ENCODE peak calls at places on chromosomes 7 and 10, in seven cellular contexts. One of them, this sample, is unnamed.

GRCh38 chr10:19098803-19099202 is 50.2 kb downstream of the MALRD1 start:
- DNase-seq in NCI-H748 treated with DMSO at 0.1 percent for 48 hours: no peak
- DNase-seq in cardiac septum: no peak
- DNase-seq in stimulated activated CD4-positive, alpha-beta T cell treated with anti-CD3 and anti-CD28 coated beads, TNF-alpha, amount 100 ng/mL, for 24 hours: no peak
- DNase-seq in kidney tubule cell: no peak
- DNase-seq in NCI-H524 treated with DMSO at 0.1 percent for 48 hours: no peak
- DNase-seq in GM10248: no peak
- DNase-seq in this sample: no peak

GRCh38 chr10:21493841-21494220 is 31.7 kb downstream of the SKIDA1 start:
- DNase-seq in GM10248: no peak
- DNase-seq in kidney tubule cell: no peak
- DNase-seq in NCI-H524 treated with DMSO at 0.1 percent for 48 hours: no peak
- DNase-seq in cardiac septum: no peak
- DNase-seq in stimulated activated CD4-positive, alpha-beta T cell treated with anti-CD3 and anti-CD28 coated beads, TNF-alpha, amount 100 ng/mL, for 24 hours: no peak
- DNase-seq in NCI-H748 treated with DMSO at 0.1 percent for 48 hours: no peak
- DNase-seq in this sample: no peak

GRCh38 chr10:97083228-97083860 is 102.4 kb downstream of the SLIT1 start:
- DNase-seq in cardiac septum: no peak
- DNase-seq in NCI-H524 treated with DMSO at 0.1 percent for 48 hours: no peak
- DNase-seq in NCI-H748 treated with DMSO at 0.1 percent for 48 hours: no peak
- DNase-seq in GM10248: no peak
- DNase-seq in kidney tubule cell: no peak
- DNase-seq in stimulated activated CD4-positive, alpha-beta T cell treated with anti-CD3 and anti-CD28 coated beads, TNF-alpha, amount 100 ng/mL, for 24 hours: no peak
- DNase-seq in this sample: no peak

GRCh38 chr7:76220185-76221057 is 18.7 kb downstream of the SRRM3 start:
- DNase-seq in NCI-H748 treated with DMSO at 0.1 percent for 48 hours: no peak
- DNase-seq in GM10248: no peak
- DNase-seq in kidney tubule cell: peak; percentile 99
- DNase-seq in stimulated activated CD4-positive, alpha-beta T cell treated with anti-CD3 and anti-CD28 coated beads, TNF-alpha, amount 100 ng/mL, for 24 hours: no peak
- DNase-seq in cardiac septum: no peak
- DNase-seq in NCI-H524 treated with DMSO at 0.1 percent for 48 hours: no peak
- DNase-seq in this sample: peak; percentile 52

GRCh38 chr7:22387583-22387982 is 30.6 kb upstream of the RAPGEF5 start:
- DNase-seq in NCI-H748 treated with DMSO at 0.1 percent for 48 hours: no peak
- DNase-seq in kidney tubule cell: peak; percentile 10
- DNase-seq in cardiac septum: no peak
- DNase-seq in NCI-H524 treated with DMSO at 0.1 percent for 48 hours: no peak
- DNase-seq in stimulated activated CD4-positive, alpha-beta T cell treated with anti-CD3 and anti-CD28 coated beads, TNF-alpha, amount 100 ng/mL, for 24 hours: no peak
- DNase-seq in GM10248: no peak
- DNase-seq in this sample: no peak

GRCh38 chr10:31706921-31707571 is 221.6 kb downstream of the ARHGAP12 start:
- DNase-seq in cardiac septum: no peak
- DNase-seq in NCI-H748 treated with DMSO at 0.1 percent for 48 hours: no peak
- DNase-seq in NCI-H524 treated with DMSO at 0.1 percent for 48 hours: no peak
- DNase-seq in GM10248: no peak
- DNase-seq in kidney tubule cell: no peak
- DNase-seq in stimulated activated CD4-positive, alpha-beta T cell treated with anti-CD3 and anti-CD28 coated beads, TNF-alpha, amount 100 ng/mL, for 24 hours: no peak
- DNase-seq in this sample: no peak

GRCh38 chr7:46461334-46461777 is 540.3 kb upstream of the IGFBP3 start:
- DNase-seq in NCI-H524 treated with DMSO at 0.1 percent for 48 hours: no peak
- DNase-seq in NCI-H748 treated with DMSO at 0.1 percent for 48 hours: no peak
- DNase-seq in GM10248: no peak
- DNase-seq in kidney tubule cell: no peak
- DNase-seq in cardiac septum: no peak
- DNase-seq in stimulated activated CD4-positive, alpha-beta T cell treated with anti-CD3 and anti-CD28 coated beads, TNF-alpha, amount 100 ng/mL, for 24 hours: no peak
- DNase-seq in this sample: no peak

GRCh38 chr10:117823980-117824379 is 222.8 kb downstream of the RAB11FIP2 start:
- DNase-seq in GM10248: no peak
- DNase-seq in kidney tubule cell: no peak
- DNase-seq in NCI-H524 treated with DMSO at 0.1 percent for 48 hours: no peak
- DNase-seq in cardiac septum: no peak
- DNase-seq in NCI-H748 treated with DMSO at 0.1 percent for 48 hours: no peak
- DNase-seq in stimulated activated CD4-positive, alpha-beta T cell treated with anti-CD3 and anti-CD28 coated beads, TNF-alpha, amount 100 ng/mL, for 24 hours: no peak
- DNase-seq in this sample: no peak

GRCh38 chr10:26043469-26043868 is 109.4 kb downstream of the MYO3A start:
- DNase-seq in NCI-H524 treated with DMSO at 0.1 percent for 48 hours: no peak
- DNase-seq in kidney tubule cell: no peak
- DNase-seq in stimulated activated CD4-positive, alpha-beta T cell treated with anti-CD3 and anti-CD28 coated beads, TNF-alpha, amount 100 ng/mL, for 24 hours: no peak
- DNase-seq in cardiac septum: no peak
- DNase-seq in GM10248: no peak
- DNase-seq in NCI-H748 treated with DMSO at 0.1 percent for 48 hours: no peak
- DNase-seq in this sample: no peak

GRCh38 chr7:143382791-143383641 is 1.9 kb downstream of the ZYX start:
- DNase-seq in NCI-H524 treated with DMSO at 0.1 percent for 48 hours: no peak
- DNase-seq in stimulated activated CD4-positive, alpha-beta T cell treated with anti-CD3 and anti-CD28 coated beads, TNF-alpha, amount 100 ng/mL, for 24 hours: no peak
- DNase-seq in kidney tubule cell: no peak
- DNase-seq in NCI-H748 treated with DMSO at 0.1 percent for 48 hours: no peak
- DNase-seq in GM10248: no peak
- DNase-seq in cardiac septum: no peak
- DNase-seq in this sample: no peak

GRCh38 chr10:6061056-6061455 is 1.1 kb downstream of the IL2RA start:
- DNase-seq in NCI-H748 treated with DMSO at 0.1 percent for 48 hours: no peak
- DNase-seq in cardiac septum: peak; percentile 3
- DNase-seq in stimulated activated CD4-positive, alpha-beta T cell treated with anti-CD3 and anti-CD28 coated beads, TNF-alpha, amount 100 ng/mL, for 24 hours: no peak
- DNase-seq in GM10248: no peak
- DNase-seq in NCI-H524 treated with DMSO at 0.1 percent for 48 hours: no peak
- DNase-seq in kidney tubule cell: no peak
- DNase-seq in this sample: no peak

GRCh38 chr7:92425311-92425947 is 21.9 kb upstream of the GATAD1 start:
- DNase-seq in NCI-H748 treated with DMSO at 0.1 percent for 48 hours: no peak
- DNase-seq in stimulated activated CD4-positive, alpha-beta T cell treated with anti-CD3 and anti-CD28 coated beads, TNF-alpha, amount 100 ng/mL, for 24 hours: no peak
- DNase-seq in GM10248: no peak
- DNase-seq in NCI-H524 treated with DMSO at 0.1 percent for 48 hours: no peak
- DNase-seq in cardiac septum: no peak
- DNase-seq in kidney tubule cell: no peak
- DNase-seq in this sample: no peak

GRCh38 chr10:78199019-78199418 is 165.4 kb downstream of the RPS24 start:
- DNase-seq in NCI-H524 treated with DMSO at 0.1 percent for 48 hours: no peak
- DNase-seq in cardiac septum: no peak
- DNase-seq in NCI-H748 treated with DMSO at 0.1 percent for 48 hours: peak; percentile 73
- DNase-seq in kidney tubule cell: no peak
- DNase-seq in GM10248: no peak
- DNase-seq in stimulated activated CD4-positive, alpha-beta T cell treated with anti-CD3 and anti-CD28 coated beads, TNF-alpha, amount 100 ng/mL, for 24 hours: no peak
- DNase-seq in this sample: no peak

GRCh38 chr7:99837649-99838361 is 10.0 kb downstream of the CYP3A43 start:
- DNase-seq in GM10248: peak; percentile 61
- DNase-seq in NCI-H524 treated with DMSO at 0.1 percent for 48 hours: no peak
- DNase-seq in stimulated activated CD4-positive, alpha-beta T cell treated with anti-CD3 and anti-CD28 coated beads, TNF-alpha, amount 100 ng/mL, for 24 hours: no peak
- DNase-seq in NCI-H748 treated with DMSO at 0.1 percent for 48 hours: no peak
- DNase-seq in cardiac septum: no peak
- DNase-seq in kidney tubule cell: peak; percentile 68
- DNase-seq in this sample: no peak

GRCh38 chr10:88949912-88950664 is 2.5 kb downstream of the ACTA2 start:
- DNase-seq in NCI-H524 treated with DMSO at 0.1 percent for 48 hours: no peak
- DNase-seq in stimulated activated CD4-positive, alpha-beta T cell treated with anti-CD3 and anti-CD28 coated beads, TNF-alpha, amount 100 ng/mL, for 24 hours: no peak
- DNase-seq in kidney tubule cell: no peak
- DNase-seq in cardiac septum: no peak
- DNase-seq in NCI-H748 treated with DMSO at 0.1 percent for 48 hours: no peak
- DNase-seq in GM10248: no peak
- DNase-seq in this sample: no peak

GRCh38 chr10:61464461-61465215 is 11.5 kb upstream of the TMEM26 start:
- DNase-seq in kidney tubule cell: no peak
- DNase-seq in stimulated activated CD4-positive, alpha-beta T cell treated with anti-CD3 and anti-CD28 coated beads, TNF-alpha, amount 100 ng/mL, for 24 hours: no peak
- DNase-seq in NCI-H748 treated with DMSO at 0.1 percent for 48 hours: no peak
- DNase-seq in GM10248: no peak
- DNase-seq in NCI-H524 treated with DMSO at 0.1 percent for 48 hours: no peak
- DNase-seq in cardiac septum: no peak
- DNase-seq in this sample: no peak

GRCh38 chr7:28309684-28310083 is 102.6 kb upstream of the CREB5 start:
- DNase-seq in NCI-H524 treated with DMSO at 0.1 percent for 48 hours: no peak
- DNase-seq in stimulated activated CD4-positive, alpha-beta T cell treated with anti-CD3 and anti-CD28 coated beads, TNF-alpha, amount 100 ng/mL, for 24 hours: no peak
- DNase-seq in kidney tubule cell: no peak
- DNase-seq in GM10248: no peak
- DNase-seq in cardiac septum: no peak
- DNase-seq in NCI-H748 treated with DMSO at 0.1 percent for 48 hours: no peak
- DNase-seq in this sample: no peak

GRCh38 chr10:86259901-86260562 is 106.6 kb downstream of the GRID1 start:
- DNase-seq in cardiac septum: no peak
- DNase-seq in stimulated activated CD4-positive, alpha-beta T cell treated with anti-CD3 and anti-CD28 coated beads, TNF-alpha, amount 100 ng/mL, for 24 hours: no peak
- DNase-seq in NCI-H524 treated with DMSO at 0.1 percent for 48 hours: no peak
- DNase-seq in NCI-H748 treated with DMSO at 0.1 percent for 48 hours: no peak
- DNase-seq in GM10248: no peak
- DNase-seq in kidney tubule cell: no peak
- DNase-seq in this sample: peak; percentile 66

GRCh38 chr7:137670521-137671064 is 176.2 kb downstream of the DGKI start:
- DNase-seq in cardiac septum: no peak
- DNase-seq in NCI-H524 treated with DMSO at 0.1 percent for 48 hours: no peak
- DNase-seq in NCI-H748 treated with DMSO at 0.1 percent for 48 hours: no peak
- DNase-seq in GM10248: peak; percentile 45
- DNase-seq in kidney tubule cell: peak; percentile 90
- DNase-seq in stimulated activated CD4-positive, alpha-beta T cell treated with anti-CD3 and anti-CD28 coated beads, TNF-alpha, amount 100 ng/mL, for 24 hours: no peak
- DNase-seq in this sample: no peak

GRCh38 chr10:22133640-22134624 is 83.9 kb downstream of the EBLN1 start:
- DNase-seq in NCI-H748 treated with DMSO at 0.1 percent for 48 hours: no peak
- DNase-seq in cardiac septum: no peak
- DNase-seq in GM10248: peak; percentile 26
- DNase-seq in NCI-H524 treated with DMSO at 0.1 percent for 48 hours: peak; percentile 27
- DNase-seq in stimulated activated CD4-positive, alpha-beta T cell treated with anti-CD3 and anti-CD28 coated beads, TNF-alpha, amount 100 ng/mL, for 24 hours: no peak
- DNase-seq in kidney tubule cell: no peak
- DNase-seq in this sample: no peak

GRCh38 chr10:133178357-133179127 is 18.5 kb downstream of the KNDC1 start:
- DNase-seq in NCI-H524 treated with DMSO at 0.1 percent for 48 hours: no peak
- DNase-seq in GM10248: no peak
- DNase-seq in NCI-H748 treated with DMSO at 0.1 percent for 48 hours: no peak
- DNase-seq in stimulated activated CD4-positive, alpha-beta T cell treated with anti-CD3 and anti-CD28 coated beads, TNF-alpha, amount 100 ng/mL, for 24 hours: no peak
- DNase-seq in kidney tubule cell: no peak
- DNase-seq in cardiac septum: no peak
- DNase-seq in this sample: no peak

GRCh38 chr7:111982133-111982532 is 224.1 kb downstream of the DOCK4 start:
- DNase-seq in kidney tubule cell: no peak
- DNase-seq in NCI-H748 treated with DMSO at 0.1 percent for 48 hours: no peak
- DNase-seq in NCI-H524 treated with DMSO at 0.1 percent for 48 hours: no peak
- DNase-seq in GM10248: no peak
- DNase-seq in cardiac septum: no peak
- DNase-seq in stimulated activated CD4-positive, alpha-beta T cell treated with anti-CD3 and anti-CD28 coated beads, TNF-alpha, amount 100 ng/mL, for 24 hours: no peak
- DNase-seq in this sample: no peak

GRCh38 chr10:130491698-130492050 is 355.5 kb downstream of the GLRX3 start:
- DNase-seq in stimulated activated CD4-positive, alpha-beta T cell treated with anti-CD3 and anti-CD28 coated beads, TNF-alpha, amount 100 ng/mL, for 24 hours: no peak
- DNase-seq in NCI-H748 treated with DMSO at 0.1 percent for 48 hours: no peak
- DNase-seq in cardiac septum: peak; percentile 26
- DNase-seq in kidney tubule cell: no peak
- DNase-seq in GM10248: no peak
- DNase-seq in NCI-H524 treated with DMSO at 0.1 percent for 48 hours: no peak
- DNase-seq in this sample: no peak

GRCh38 chr10:117075064-117075463 is 63.0 kb downstream of the VAX1 start:
- DNase-seq in kidney tubule cell: peak; percentile 45
- DNase-seq in stimulated activated CD4-positive, alpha-beta T cell treated with anti-CD3 and anti-CD28 coated beads, TNF-alpha, amount 100 ng/mL, for 24 hours: no peak
- DNase-seq in NCI-H748 treated with DMSO at 0.1 percent for 48 hours: no peak
- DNase-seq in cardiac septum: no peak
- DNase-seq in GM10248: no peak
- DNase-seq in NCI-H524 treated with DMSO at 0.1 percent for 48 hours: no peak
- DNase-seq in this sample: no peak

GRCh38 chr7:30253796-30254165 is 30.6 kb upstream of the ZNRF2 start:
- DNase-seq in cardiac septum: no peak
- DNase-seq in kidney tubule cell: no peak
- DNase-seq in stimulated activated CD4-positive, alpha-beta T cell treated with anti-CD3 and anti-CD28 coated beads, TNF-alpha, amount 100 ng/mL, for 24 hours: no peak
- DNase-seq in NCI-H524 treated with DMSO at 0.1 percent for 48 hours: no peak
- DNase-seq in GM10248: no peak
- DNase-seq in NCI-H748 treated with DMSO at 0.1 percent for 48 hours: no peak
- DNase-seq in this sample: no peak

GRCh38 chr7:91603707-91604106 is 276.8 kb downstream of the MTERF1 start:
- DNase-seq in cardiac septum: no peak
- DNase-seq in NCI-H524 treated with DMSO at 0.1 percent for 48 hours: no peak
- DNase-seq in GM10248: no peak
- DNase-seq in NCI-H748 treated with DMSO at 0.1 percent for 48 hours: no peak
- DNase-seq in kidney tubule cell: no peak
- DNase-seq in stimulated activated CD4-positive, alpha-beta T cell treated with anti-CD3 and anti-CD28 coated beads, TNF-alpha, amount 100 ng/mL, for 24 hours: no peak
- DNase-seq in this sample: no peak

GRCh38 chr7:131111-132094 is 61.0 kb upstream of the FAM20C start:
- DNase-seq in NCI-H524 treated with DMSO at 0.1 percent for 48 hours: no peak
- DNase-seq in cardiac septum: no peak
- DNase-seq in kidney tubule cell: no peak
- DNase-seq in GM10248: no peak
- DNase-seq in NCI-H748 treated with DMSO at 0.1 percent for 48 hours: no peak
- DNase-seq in stimulated activated CD4-positive, alpha-beta T cell treated with anti-CD3 and anti-CD28 coated beads, TNF-alpha, amount 100 ng/mL, for 24 hours: no peak
- DNase-seq in this sample: no peak

GRCh38 chr7:77796960-77797359 is 1.3 kb downstream of the TMEM60 start:
- DNase-seq in NCI-H524 treated with DMSO at 0.1 percent for 48 hours: no peak
- DNase-seq in NCI-H748 treated with DMSO at 0.1 percent for 48 hours: no peak
- DNase-seq in cardiac septum: no peak
- DNase-seq in stimulated activated CD4-positive, alpha-beta T cell treated with anti-CD3 and anti-CD28 coated beads, TNF-alpha, amount 100 ng/mL, for 24 hours: no peak
- DNase-seq in GM10248: no peak
- DNase-seq in kidney tubule cell: peak; percentile 5
- DNase-seq in this sample: no peak

GRCh38 chr10:123136806-123137642 is 1.3 kb downstream of the HMX3 start:
- DNase-seq in stimulated activated CD4-positive, alpha-beta T cell treated with anti-CD3 and anti-CD28 coated beads, TNF-alpha, amount 100 ng/mL, for 24 hours: no peak
- DNase-seq in NCI-H748 treated with DMSO at 0.1 percent for 48 hours: no peak
- DNase-seq in GM10248: peak; percentile 56
- DNase-seq in NCI-H524 treated with DMSO at 0.1 percent for 48 hours: no peak
- DNase-seq in cardiac septum: no peak
- DNase-seq in kidney tubule cell: no peak
- DNase-seq in this sample: no peak

GRCh38 chr7:99001482-99002145 is 123.3 kb downstream of the TRRAP start:
- DNase-seq in cardiac septum: no peak
- DNase-seq in kidney tubule cell: peak; percentile 85
- DNase-seq in NCI-H524 treated with DMSO at 0.1 percent for 48 hours: no peak
- DNase-seq in NCI-H748 treated with DMSO at 0.1 percent for 48 hours: no peak
- DNase-seq in GM10248: no peak
- DNase-seq in stimulated activated CD4-positive, alpha-beta T cell treated with anti-CD3 and anti-CD28 coated beads, TNF-alpha, amount 100 ng/mL, for 24 hours: no peak
- DNase-seq in this sample: no peak

GRCh38 chr7:43954524-43955228 is 28.4 kb downstream of the UBE2D4 start:
- DNase-seq in kidney tubule cell: peak; percentile 65
- DNase-seq in GM10248: peak; percentile 55
- DNase-seq in NCI-H524 treated with DMSO at 0.1 percent for 48 hours: peak; percentile 21
- DNase-seq in stimulated activated CD4-positive, alpha-beta T cell treated with anti-CD3 and anti-CD28 coated beads, TNF-alpha, amount 100 ng/mL, for 24 hours: no peak
- DNase-seq in cardiac septum: no peak
- DNase-seq in NCI-H748 treated with DMSO at 0.1 percent for 48 hours: no peak
- DNase-seq in this sample: peak; percentile 8

GRCh38 chr10:3068201-3068967 is 1.0 kb downstream of the PFKP start:
- DNase-seq in cardiac septum: peak; percentile 81
- DNase-seq in NCI-H524 treated with DMSO at 0.1 percent for 48 hours: no peak
- DNase-seq in GM10248: peak; percentile 70
- DNase-seq in stimulated activated CD4-positive, alpha-beta T cell treated with anti-CD3 and anti-CD28 coated beads, TNF-alpha, amount 100 ng/mL, for 24 hours: peak; percentile 69
- DNase-seq in kidney tubule cell: peak; percentile 63
- DNase-seq in NCI-H748 treated with DMSO at 0.1 percent for 48 hours: no peak
- DNase-seq in this sample: peak; percentile 65

This sample was measured in thyroid gland.